ENCODE peak calls at places on chromosomes 12 and 14, in five cellular contexts. J is brain microvascular endothelial cell, X is pancreas, V is breast epithelium, C is lower leg skin. Z is an unnamed sample.
A peak's percentile ranks its signal among the peaks of the same experiment; 100 is the strongest.

GRCh38 chr14:100739306-100739705 is 12.6 kb downstream of the DLK1 start:
- DNase-seq in X (no peak), C (no peak), J (no peak), V (peak; percentile 48), Z (no peak)

GRCh38 chr12:43113153-43113552 is 438.9 kb downstream of the ADAMTS20 start:
- DNase-seq in C (no peak), X (no peak), J (no peak), V (no peak), Z (no peak)

GRCh38 chr12:57276935-57277563 is 26.1 kb upstream of the STAC3 start:
- DNase-seq in C (no peak), V (no peak), X (no peak), J (peak; percentile 37), Z (no peak)

GRCh38 chr14:91143862-91144261 is 30.0 kb downstream of the DGLUCY start:
- DNase-seq in C (no peak), J (no peak), X (peak; percentile 64), V (no peak), Z (no peak)

GRCh38 chr14:66111891-66112290 is 374.3 kb upstream of the CCDC196 start:
- DNase-seq in X (no peak), C (no peak), J (no peak), V (no peak), Z (no peak)

GRCh38 chr12:79935624-79936040 is 735 bp upstream of the PPP1R12A start:
- DNase-seq in V (no peak), X (no peak), J (no peak), C (peak; percentile 24), Z (no peak)

GRCh38 chr12:31321565-31322228 is 4.3 kb downstream of the SINHCAF start:
- DNase-seq in J (no peak), C (no peak), X (no peak), V (no peak), Z (no peak)

GRCh38 chr14:103151270-103151933 is 28.1 kb downstream of the TNFAIP2 start:
- DNase-seq in X (no peak), V (no peak), C (no peak), J (no peak), Z (no peak)

GRCh38 chr14:58315606-58316005 is 17.3 kb downstream of the ARID4A start:
- DNase-seq in V (no peak), J (no peak), X (no peak), C (no peak), Z (no peak)

GRCh38 chr12:120737557-120738251 is 12.1 kb downstream of the ACADS start:
- DNase-seq in X (no peak), C (no peak), V (no peak), J (no peak), Z (no peak)
- TF ChIP-seq CTCF in X (no peak), C (no peak), V (no peak), J (peak; percentile 75), Z (peak; percentile 43)

GRCh38 chr14:63632932-63633514 is 8.6 kb downstream of the WDR89 start:
- DNase-seq in X (no peak), C (no peak), V (no peak), J (no peak), Z (no peak)

DNA sequence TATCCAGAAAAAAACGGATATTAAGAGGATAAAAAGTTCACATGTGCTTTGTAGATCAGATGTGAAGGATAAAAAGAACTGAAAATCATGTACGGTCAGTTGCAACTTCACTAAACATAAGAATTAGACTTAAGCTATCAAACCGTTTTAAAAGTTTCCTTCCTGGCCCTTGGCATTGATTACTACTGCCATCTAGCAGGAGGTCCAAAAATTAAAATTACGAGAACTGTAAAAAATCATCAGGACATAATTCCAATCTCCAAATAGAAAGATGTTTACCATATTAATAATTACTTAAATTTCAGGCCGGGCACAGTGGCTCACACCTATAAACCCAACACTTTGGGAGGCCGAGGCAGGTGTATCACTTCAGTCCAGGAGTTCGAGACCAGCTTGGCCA is 7.9 kb downstream of the WDR89 start:
- DNase-seq in X (no peak), J (no peak), C (no peak), V (no peak), Z (no peak)
- TF ChIP-seq CTCF in X (no peak), J (no peak), C (no peak), V (no peak), Z (peak; percentile 24)

DNA sequence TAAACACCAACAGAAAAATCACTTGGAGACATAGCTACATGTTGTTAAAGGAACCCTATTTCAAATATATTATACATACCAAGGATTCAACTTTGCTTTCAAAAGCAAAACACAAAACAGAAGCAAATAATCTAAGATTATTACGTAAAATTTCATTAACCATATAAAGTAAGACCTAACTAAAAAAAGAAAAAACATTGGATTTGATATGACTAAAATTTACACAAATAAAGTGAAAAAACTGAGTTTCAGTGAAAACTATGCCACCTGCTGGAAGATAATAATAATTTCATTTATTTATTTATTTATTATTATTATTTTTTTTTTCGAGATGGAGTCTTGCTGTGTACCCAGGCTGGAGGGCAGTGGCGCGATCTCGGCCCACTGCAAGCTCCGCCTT is 45.2 kb downstream of the WDHD1 start:
- DNase-seq in J (no peak), C (no peak), X (no peak), V (no peak), Z (no peak)
- TF ChIP-seq CTCF in J (no peak), C (no peak), X (no peak), V (peak; percentile 8), Z (peak; percentile 49)

DNA sequence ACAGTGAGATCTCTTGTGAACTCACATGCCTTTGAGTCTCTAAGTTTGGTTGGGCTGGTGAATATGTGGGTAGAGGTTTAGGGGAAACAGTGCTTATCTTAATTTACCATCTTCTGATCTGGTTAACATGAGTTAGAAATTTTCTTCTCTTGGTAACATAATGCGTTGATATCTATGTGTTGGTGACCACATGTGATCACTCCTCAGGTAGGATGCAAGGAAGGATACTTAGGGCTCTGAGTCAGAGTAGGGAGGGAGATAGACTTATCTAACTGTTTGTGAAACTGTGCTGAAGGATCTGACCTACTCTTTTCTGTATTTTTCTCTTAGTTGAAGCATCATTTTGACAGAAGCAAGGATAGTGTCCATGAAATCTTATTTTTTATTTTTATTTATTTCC is 23.1 kb downstream of the FAM234B start:
- DNase-seq in V (no peak), J (no peak), C (no peak), X (no peak), Z (no peak)
- TF ChIP-seq CTCF in V (no peak), J (no peak), C (no peak), X (no peak), Z (no peak)

GRCh38 chr14:104331871-104332605 is 193.7 kb downstream of the KIF26A start:
- DNase-seq in J (no peak), X (no peak), C (no peak), V (no peak), Z (peak; percentile 80)
- TF ChIP-seq CTCF in J (no peak), X (no peak), C (no peak), V (no peak), Z (no peak)

GRCh38 chr12:52041695-52042123 is 9.5 kb upstream of the NR4A1 start:
- DNase-seq in V (peak; percentile 72), J (no peak), X (no peak), C (no peak), Z (no peak)
- TF ChIP-seq CTCF in V (no peak), J (no peak), X (no peak), C (no peak), Z (no peak)

DNA sequence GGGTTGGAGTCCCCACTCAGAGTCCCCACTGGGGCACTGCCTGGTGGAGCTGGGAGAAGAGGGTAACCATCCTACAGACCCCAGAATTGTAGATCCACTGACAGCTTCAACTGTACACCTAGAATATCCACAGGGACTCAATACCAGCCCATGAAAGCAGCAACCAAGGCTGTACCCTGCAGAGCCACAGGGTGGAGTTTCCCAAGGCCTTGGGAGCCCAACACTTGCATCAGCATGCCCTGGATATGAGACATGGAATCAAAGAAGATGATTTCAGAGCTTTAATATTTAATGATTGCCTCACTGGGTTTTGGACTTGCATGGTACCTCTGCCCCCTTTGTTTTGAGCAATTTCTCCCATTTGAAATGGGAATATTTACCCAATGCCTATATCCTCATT is 80.4 kb downstream of the RASSF9 start:
- DNase-seq in X (no peak), V (no peak), J (peak; percentile 7), C (no peak), Z (no peak)
- TF ChIP-seq CTCF in X (no peak), V (no peak), J (peak; percentile 27), C (no peak), Z (no peak)